ENCODE peak calls at places on chromosomes 5 and 9, in five cellular contexts. O is tibial artery; E is stimulated activated CD8-positive, alpha-beta memory T cell treated with anti-CD3 and anti-CD28 coated beads, Interleukin-7, amount 100 ng/mL, for 1 hour; W is stomach; V is cardiac muscle cell. C is an unnamed sample.

GRCh38 chr9:2228132-2228531 is 213.0 kb downstream of the SMARCA2 start:
- DNase-seq in O (no peak), E (no peak), W (no peak), V (no peak), C (no peak)

GRCh38 chr5:179802207-179802883 is 4.3 kb downstream of the MGAT4B start:
- DNase-seq in O (no peak), E (no peak), W (no peak), V (no peak), C (peak; percentile 19)

GRCh38 chr5:170773031-170773985 is 10.2 kb upstream of the GABRP start:
- DNase-seq in O (no peak), E (no peak), W (peak; percentile 75), V (no peak), C (peak; percentile 21)

GRCh38 chr5:177479774-177480173 is 6.3 kb upstream of the DBN1 start:
- DNase-seq in O (no peak), E (no peak), W (no peak), V (no peak), C (no peak)

GRCh38 chr9:104494808-104495207 is 9.3 kb upstream of the OR13F1 start:
- DNase-seq in O (no peak), E (no peak), W (no peak), V (peak; percentile 2), C (no peak)

GRCh38 chr9:22446589-22446949 is at the start of gene DMRTA1:
- DNase-seq in O (peak; percentile 77), E (no peak), W (peak; percentile 87), V (peak; percentile 93), C (peak; percentile 68)

GRCh38 chr9:16028516-16028915 is 475.7 kb downstream of the CCDC171 start:
- DNase-seq in O (no peak), E (no peak), W (no peak), V (no peak), C (no peak)

GRCh38 chr9:136539427-136540412 is 6.1 kb downstream of the NOTCH1 start:
- DNase-seq in O (peak; percentile 94), E (peak; percentile 84), W (peak; percentile 83), V (no peak), C (peak; percentile 99)

GRCh38 chr5:2744485-2744884 is 7.0 kb downstream of the IRX2 start:
- DNase-seq in O (no peak), E (no peak), W (no peak), V (no peak), C (no peak)

GRCh38 chr5:28748446-28748845 is 1710.1 kb upstream of the CDH9 start:
- DNase-seq in O (no peak), E (no peak), W (no peak), V (no peak), C (no peak)

GRCh38 chr5:149421834-149422233 is 42.7 kb upstream of the IL17B start:
- DNase-seq in O (no peak), E (no peak), W (no peak), V (no peak), C (no peak)

GRCh38 chr5:177327539-177328522 is 16.1 kb upstream of the MXD3 start:
- DNase-seq in O (no peak), E (no peak), W (no peak), V (no peak), C (no peak)

GRCh38 chr5:179967489-179967888 is 59.8 kb upstream of the TBC1D9B start:
- DNase-seq in O (no peak), E (no peak), W (no peak), V (no peak), C (peak; percentile 46)

GRCh38 chr9:92455217-92455616 is 27.1 kb downstream of the ASPN start:
- DNase-seq in O (no peak), E (no peak), W (no peak), V (no peak), C (no peak)

GRCh38 chr5:66339896-66340295 is 195.8 kb downstream of the SREK1 start:
- DNase-seq in O (peak; percentile 29), E (no peak), W (no peak), V (no peak), C (no peak)

GRCh38 chr5:175517824-175518450 is 39.6 kb downstream of the SFXN1 start:
- DNase-seq in O (no peak), E (peak; percentile 50), W (no peak), V (no peak), C (no peak)

GRCh38 chr5:180198208-180198607 is 10.8 kb downstream of the RASGEF1C start:
- DNase-seq in O (no peak), E (no peak), W (no peak), V (no peak), C (no peak)

GRCh38 chr5:45038366-45038987 is 229.7 kb downstream of the MRPS30 start:
- DNase-seq in O (no peak), E (no peak), W (no peak), V (peak; percentile 63), C (no peak)

GRCh38 chr5:147935032-147935431 is 28.7 kb upstream of the C5orf46 start:
- DNase-seq in O (no peak), E (no peak), W (no peak), V (peak; percentile 45), C (no peak)

GRCh38 chr9:68896495-68896894 is 117.4 kb downstream of the PRKACG start:
- DNase-seq in O (no peak), E (no peak), W (no peak), V (no peak), C (no peak)

GRCh38 chr9:98225015-98225442 is 30.4 kb downstream of the TBC1D2 start:
- DNase-seq in O (no peak), E (no peak), W (no peak), V (no peak), C (peak; percentile 66)

GRCh38 chr5:88672644-88673493 is 210.1 kb downstream of the MEF2C start:
- DNase-seq in O (no peak), E (no peak), W (no peak), V (no peak), C (no peak)

GRCh38 chr5:78765756-78766411 is 117.3 kb upstream of the LHFPL2 start:
- DNase-seq in O (no peak), E (no peak), W (no peak), V (no peak), C (no peak)

GRCh38 chr5:149435015-149435376 is 55.9 kb upstream of the IL17B start:
- DNase-seq in O (no peak), E (no peak), W (no peak), V (no peak), C (no peak)

GRCh38 chr5:158519433-158520025 is 580.2 kb downstream of the EBF1 start:
- DNase-seq in O (peak; percentile 49), E (no peak), W (no peak), V (no peak), C (no peak)

GRCh38 chr5:42791151-42791550 is 20.5 kb downstream of the SELENOP start:
- DNase-seq in O (no peak), E (no peak), W (no peak), V (no peak), C (no peak)

GRCh38 chr9:73743826-73744225 is 592.2 kb downstream of the ANXA1 start:
- DNase-seq in O (no peak), E (no peak), W (no peak), V (no peak), C (no peak)

GRCh38 chr9:97615439-97616072 is 17.6 kb downstream of the TSTD2 start:
- DNase-seq in O (peak; percentile 69), E (peak; percentile 27), W (peak; percentile 74), V (peak; percentile 76), C (no peak)

GRCh38 chr5:29169851-29170250 is 2023.6 kb upstream of the CDH6 start:
- DNase-seq in O (no peak), E (no peak), W (no peak), V (peak; percentile 34), C (no peak)

GRCh38 chr9:90044710-90045151 is 439.9 kb downstream of the GADD45G start:
- DNase-seq in O (no peak), E (no peak), W (no peak), V (no peak), C (no peak)

GRCh38 chr5:88544616-88545150 is 276.0 kb upstream of the TMEM161B start:
- DNase-seq in O (no peak), E (no peak), W (no peak), V (no peak), C (no peak)

GRCh38 chr5:675111-675875 is 17.9 kb downstream of the TPPP start:
- DNase-seq in O (peak; percentile 15), E (no peak), W (peak; percentile 21), V (no peak), C (no peak)

GRCh38 chr9:124339603-124340146 is 75.6 kb downstream of the PSMB7 start:
- DNase-seq in O (no peak), E (no peak), W (no peak), V (no peak), C (no peak)

GRCh38 chr5:34053133-34053532 is 10.1 kb upstream of the C1QTNF3 start:
- DNase-seq in O (no peak), E (no peak), W (no peak), V (no peak), C (no peak)

GRCh38 chr5:16964821-16965220 is 28.7 kb upstream of the MYO10 start:
- DNase-seq in O (no peak), E (no peak), W (no peak), V (peak; percentile 51), C (no peak)